ENCODE peak calls at places on chromosomes 6 and 20, in eight cellular contexts. Q, P, E, B, Z, Y, I and J are unnamed samples.

GRCh38 chr6:36126553-36127458 is 3.5 kb upstream of the MAPK13 start:
- DNase-seq in E (no peak), Q (no peak), B (no peak), I (no peak), Y (peak; percentile 43), Z (no peak), P (no peak), J (no peak)

GRCh38 chr20:23995905-23996666 is 7.5 kb upstream of the GGTLC1 start:
- DNase-seq in Q (peak; percentile 64), Y (peak; percentile 56), B (peak; percentile 60), E (peak; percentile 35), I (peak; percentile 54), Z (no peak), P (no peak), J (peak; percentile 44)

GRCh38 chr20:2131366-2131765 is 29.7 kb downstream of the STK35 start:
- DNase-seq in Y (no peak), B (no peak), Q (no peak), E (no peak), Z (no peak), P (no peak), I (no peak), J (no peak)

GRCh38 chr6:130843575-130844320 is 16.5 kb downstream of the SMLR1 start:
- DNase-seq in E (no peak), Y (peak; percentile 75), P (no peak), Q (no peak), B (no peak), Z (no peak), I (no peak), J (no peak)

GRCh38 chr6:35764238-35764896 is 12.0 kb upstream of the CLPSL2 start:
- DNase-seq in P (no peak), Q (no peak), Y (no peak), Z (no peak), B (peak; percentile 94), E (no peak), I (peak; percentile 38), J (no peak)

GRCh38 chr6:108561742-108562502 is 1.2 kb downstream of the FOXO3 start:
- DNase-seq in P (no peak), Y (peak; percentile 12), Z (no peak), E (peak; percentile 42), Q (no peak), B (peak; percentile 80), I (peak; percentile 47), J (peak; percentile 31)

GRCh38 chr6:166235666-166236292 is 68.1 kb upstream of the TBXT start:
- DNase-seq in P (no peak), E (no peak), Q (no peak), B (peak; percentile 50), I (no peak), Y (no peak), Z (no peak), J (no peak)

GRCh38 chr20:11993886-11994466 is 76.3 kb downstream of the BTBD3 start:
- DNase-seq in Y (peak; percentile 41), Q (no peak), B (peak; percentile 78), P (no peak), E (no peak), I (no peak), Z (no peak), J (no peak)

GRCh38 chr20:22567944-22568871 is 16.2 kb downstream of the FOXA2 start:
- DNase-seq in E (no peak), Z (no peak), Y (no peak), P (no peak), I (no peak), B (peak; percentile 85), Q (no peak), J (no peak)

GRCh38 chr20:45822863-45823262 is 4.2 kb downstream of the TNNC2 start:
- DNase-seq in I (peak; percentile 67), Z (no peak), P (no peak), E (no peak), B (no peak), Y (peak; percentile 30), Q (no peak), J (no peak)

GRCh38 chr6:10613693-10614092 is 80.7 kb downstream of the C6orf52 start:
- DNase-seq in B (peak; percentile 27), Q (no peak), I (peak; percentile 19), Z (no peak), P (no peak), E (no peak), Y (no peak), J (no peak)

GRCh38 chr6:33837971-33838665 is 34.3 kb upstream of the MLN start:
- DNase-seq in E (peak; percentile 24), Q (no peak), Y (no peak), I (no peak), P (no peak), B (peak; percentile 81), Z (no peak), J (no peak)

GRCh38 chr20:62914970-62915457 is 11.3 kb downstream of the DIDO1 start:
- DNase-seq in Z (no peak), B (peak; percentile 90), Q (no peak), E (no peak), Y (peak; percentile 50), I (no peak), P (no peak), J (no peak)

GRCh38 chr6:23446394-23447001 is 679.5 kb upstream of the NRSN1 start:
- DNase-seq in E (no peak), Y (peak; percentile 70), I (no peak), P (no peak), Q (no peak), B (no peak), Z (no peak), J (no peak)

GRCh38 chr6:105791569-105792318 is 294.4 kb upstream of the PRDM1 start:
- DNase-seq in B (no peak), Y (no peak), I (no peak), Z (no peak), P (no peak), Q (no peak), E (no peak), J (no peak)

GRCh38 chr20:48818481-48818987 is 9.3 kb downstream of the PREX1 start:
- DNase-seq in P (no peak), Q (peak; percentile 18), B (no peak), E (no peak), I (no peak), Y (no peak), Z (no peak), J (no peak)

GRCh38 chr6:136757150-136757549 is 35.1 kb downstream of the MAP3K5 start:
- DNase-seq in Z (no peak), P (no peak), B (no peak), E (no peak), I (no peak), Y (no peak), Q (no peak), J (no peak)

GRCh38 chr6:22350109-22350508 is 53.3 kb upstream of the PRL start:
- DNase-seq in Y (no peak), E (no peak), Z (no peak), P (no peak), B (no peak), I (no peak), Q (no peak), J (no peak)

DNA sequence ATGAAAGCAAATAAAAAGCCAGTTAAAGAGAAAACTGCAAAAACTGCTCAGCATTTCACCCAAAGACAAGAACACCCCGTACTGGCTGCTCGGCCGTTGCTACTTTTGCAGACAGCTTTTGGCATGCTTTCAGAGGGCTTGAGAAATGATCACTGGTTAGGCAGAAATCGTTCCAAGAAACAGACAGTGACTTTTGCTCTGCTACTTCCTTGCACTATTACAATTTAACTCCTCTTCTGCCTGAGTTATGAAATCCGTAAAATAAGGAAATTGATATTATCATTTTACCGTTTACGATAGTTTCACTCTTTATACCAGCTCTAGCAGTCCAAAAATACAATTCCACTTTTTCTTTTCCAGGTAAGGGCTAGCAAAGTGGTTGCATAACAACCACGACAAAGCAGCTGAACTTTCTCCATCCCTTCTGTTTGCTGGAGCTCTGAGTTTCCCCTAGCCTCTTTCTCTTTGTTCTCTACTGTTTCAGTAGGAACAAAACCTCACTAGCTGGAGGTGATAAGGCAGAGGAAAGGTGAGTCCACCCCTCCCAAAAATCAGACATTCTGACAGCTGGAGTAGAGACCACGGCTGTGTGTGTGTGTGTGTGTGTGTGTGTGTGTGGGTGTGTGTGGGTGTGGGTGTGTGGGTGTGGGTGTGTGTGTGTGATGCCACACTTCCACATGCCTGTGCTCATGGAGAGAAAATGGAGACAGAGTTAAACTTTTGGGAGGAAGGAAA is 191.8 kb upstream of the RREB1 start:
- DNase-seq in B (no peak), P (no peak), Y (no peak), Z (no peak), Q (no peak), I (peak; percentile 58), E (peak; percentile 81), J (peak; percentile 51)
- H3K4me3 ChIP-seq in B (no peak overlapping the region), P (peak overlapping the region; percentile 51), Y (no peak overlapping the region), Z (peak overlapping the region; percentile 55), Q (peak overlapping the region; percentile 32), I (peak overlapping the region; percentile 5), E (peak overlapping the region; percentile 23), J (peak overlapping the region; percentile 46)

GRCh38 chr6:26295691-26296555 is 69.1 kb upstream of the BTN3A2 start:
- DNase-seq in I (peak; percentile 29), Z (no peak), Y (no peak), B (no peak), E (no peak), P (no peak), Q (no peak), J (no peak)

GRCh38 chr6:26299286-26300042 is 65.5 kb upstream of the BTN3A2 start:
- DNase-seq in Z (no peak), I (no peak), Q (no peak), E (no peak), Y (peak; percentile 39), P (no peak), B (peak; percentile 80), J (no peak)

GRCh38 chr6:26296857-26297648 is 67.9 kb upstream of the BTN3A2 start:
- DNase-seq in Y (no peak), E (no peak), B (no peak), Q (no peak), Z (no peak), I (no peak), P (no peak), J (no peak)

GRCh38 chr6:26294276-26294675 is 70.7 kb upstream of the BTN3A2 start:
- DNase-seq in I (no peak), B (no peak), E (no peak), Y (no peak), P (no peak), Q (no peak), Z (no peak), J (no peak)

GRCh38 chr6:26296556-26296856 is 68.5 kb upstream of the BTN3A2 start:
- DNase-seq in P (no peak), Q (no peak), I (no peak), B (no peak), Y (no peak), E (no peak), Z (no peak), J (no peak)
- H3K27ac ChIP-seq in P (no peak overlapping the region), Q (peak overlapping the region; percentile 78), I (no peak overlapping the region), B (no peak overlapping the region), Y (no peak overlapping the region), E (no peak overlapping the region), Z (no peak overlapping the region), J (no peak overlapping the region)

DNA sequence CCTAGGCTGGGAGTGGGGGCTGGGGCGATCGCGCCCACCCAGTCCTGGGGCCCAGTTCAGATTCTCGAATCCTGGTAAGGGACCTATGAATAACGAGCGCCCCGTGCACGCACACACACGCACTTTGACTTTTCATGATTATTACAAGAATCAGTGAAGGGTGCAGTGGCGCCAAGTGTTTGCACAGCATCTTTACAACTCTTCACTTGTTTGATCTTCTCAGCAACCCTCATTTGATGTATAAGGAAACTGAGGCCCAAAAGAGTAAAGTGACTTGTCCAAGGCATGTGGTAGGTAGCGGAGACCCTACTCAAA is 863 bp upstream of the LRFN2 start:
- DNase-seq in B (no peak), E (no peak), Q (no peak), Z (no peak), P (no peak), I (no peak), Y (no peak), J (no peak)
- H3K4me3 ChIP-seq in B (peak overlapping the region; percentile 83), E (peak overlapping the region; percentile 33), Q (no peak overlapping the region), Z (peak overlapping the region; percentile 71), P (peak overlapping the region; percentile 75), I (peak overlapping the region; percentile 36), Y (peak overlapping the region; percentile 90), J (peak overlapping the region; percentile 62)

GRCh38 chr6:13484827-13485226 is 2.6 kb downstream of the GFOD1 start:
- DNase-seq in Y (no peak), B (no peak), Q (no peak), P (no peak), E (no peak), I (no peak), Z (no peak), J (no peak)
- H3K27ac ChIP-seq in Y (no peak overlapping the region), B (no peak overlapping the region), Q (no peak overlapping the region), P (no peak overlapping the region), E (no peak overlapping the region), I (no peak overlapping the region), Z (no peak overlapping the region), J (peak overlapping the region; percentile 98)